ENCODE peak calls at places on chromosome 11, in ten cellular contexts. V, M, Z, H, R, E, N, G, U and T are unnamed samples.

GRCh38 chr11:70772950-70773349 is 374.6 kb downstream of the CTTN start:
- DNase-seq in V (no peak), M (no peak), Z (no peak), H (no peak), R (no peak), E (no peak), N (no peak), G (no peak), U (no peak), T (no peak)

GRCh38 chr11:32136654-32137053 is 45.8 kb downstream of the RCN1 start:
- DNase-seq in V (peak), M (no peak), Z (no peak), H (no peak), R (no peak), E (no peak), N (no peak), G (no peak), U (no peak), T (no peak)

GRCh38 chr11:33984682-33985389 is 66.7 kb upstream of the CAPRIN1 start:
- DNase-seq in V (no peak), M (no peak), Z (no peak), H (no peak), R (no peak), E (peak), N (no peak), G (no peak), U (no peak), T (no peak)

GRCh38 chr11:11297578-11297977 is 55.5 kb downstream of the CSNK2A3 start:
- DNase-seq in V (peak), M (no peak), Z (no peak), H (no peak), R (no peak), E (no peak), N (no peak), G (no peak), U (no peak), T (no peak)

GRCh38 chr11:3043315-3043871 is 13.8 kb downstream of the CARS1 start:
- DNase-seq in V (no peak), M (peak), Z (no peak), H (no peak), R (no peak), E (no peak), N (no peak), G (peak), U (no peak), T (peak)

GRCh38 chr11:80815752-80816453 is 1375.1 kb upstream of the TENM4 start:
- DNase-seq in V (peak), M (no peak), Z (no peak), H (no peak), R (no peak), E (peak), N (no peak), G (peak), U (no peak), T (no peak)

GRCh38 chr11:34395916-34396555 is 38.2 kb upstream of the ABTB2 start:
- DNase-seq in V (peak), M (no peak), Z (no peak), H (peak), R (no peak), E (no peak), N (no peak), G (peak), U (no peak), T (peak)

GRCh38 chr11:19605500-19606371 is 106.9 kb upstream of the NAV2 start:
- DNase-seq in V (no peak), M (no peak), Z (no peak), H (no peak), R (no peak), E (peak), N (no peak), G (peak), U (no peak), T (peak)

GRCh38 chr11:116217006-116217405 is 555.8 kb downstream of the BUD13 start:
- DNase-seq in V (peak), M (no peak), Z (no peak), H (peak), R (no peak), E (peak), N (no peak), G (peak), U (no peak), T (peak)

GRCh38 chr11:128776434-128777284 is 82.8 kb downstream of the FLI1 start:
- DNase-seq in V (no peak), M (peak), Z (peak), H (no peak), R (peak), E (peak), N (peak), G (peak), U (peak), T (peak)